ENCODE peak calls at places on chromosomes 7 and 10, in seven cellular contexts. L, N, D, C, H, R and B are unnamed samples. For H3K4me1, the result is how much of the 10 kb centered on the place peaks cover.

GRCh38 chr7:120060283-120060682 is 212.7 kb upstream of the KCND2 start:
- DNase-seq in L (no peak), N (peak), D (no peak), C (no peak), H (no peak), R (no peak), B (no peak)

GRCh38 chr10:129971381-129972144 is 7.5 kb upstream of the EBF3 start:
- DNase-seq in L (peak), N (peak), D (no peak), C (peak), H (peak), R (no peak), B (peak)

GRCh38 chr7:34217972-34218371 is 312.6 kb downstream of the BMPER start:
- DNase-seq in L (no peak), N (no peak), D (no peak), C (no peak), H (no peak), R (no peak), B (no peak)

GRCh38 chr7:85972504-85973141 is 671.1 kb upstream of the GRM3 start:
- DNase-seq in L (no peak), N (no peak), D (no peak), C (peak), H (no peak), R (no peak), B (no peak)

GRCh38 chr10:72272689-72273409 is 875 bp upstream of the DDIT4 start:
- DNase-seq in L (peak), N (peak), D (no peak), C (peak), H (peak), R (peak), B (peak)

GRCh38 chr10:34766256-34766580 is 48.9 kb downstream of the PARD3 start:
- DNase-seq in L (no peak), N (no peak), D (no peak), C (no peak), H (no peak), R (no peak), B (no peak)

GRCh38 chr7:158325530-158326381 is 261.9 kb downstream of the PTPRN2 start:
- DNase-seq in L (peak), N (no peak), D (no peak), C (no peak), H (no peak), R (no peak), B (peak)

GRCh38 chr10:35545878-35546631 is 59.1 kb upstream of the GJD4 start:
- DNase-seq in L (no peak), N (peak), D (no peak), C (no peak), H (no peak), R (no peak), B (no peak)

GRCh38 chr7:151745090-151745638 is 131.8 kb downstream of the PRKAG2 start:
- DNase-seq in L (peak), N (peak), D (no peak), C (peak), H (peak), R (no peak), B (peak)

GRCh38 chr10:46216836-46217748 is 69.7 kb upstream of the ANTXRL start:
- DNase-seq in L (no peak), N (no peak), D (no peak), C (no peak), H (no peak), R (no peak), B (no peak)

GRCh38 chr10:5297466-5297865 is 67.3 kb upstream of the UCN3 start:
- DNase-seq in L (no peak), N (no peak), D (no peak), C (no peak), H (no peak), R (no peak), B (no peak)

GRCh38 chr7:152504367-152504766 is 68.6 kb upstream of the KMT2C start:
- DNase-seq in L (no peak), N (no peak), D (no peak), C (no peak), H (no peak), R (no peak), B (no peak)

GRCh38 chr10:93616844-93617360 is 4.6 kb downstream of the PDE6C start:
- DNase-seq in L (no peak), N (no peak), D (no peak), C (no peak), H (no peak), R (no peak), B (no peak)

GRCh38 chr10:4240641-4241197 is 455.7 kb upstream of the KLF6 start:
- DNase-seq in L (no peak), N (peak), D (no peak), C (no peak), H (no peak), R (no peak), B (no peak)

GRCh38 chr10:114850126-114850525 is 28.5 kb downstream of the FHIP2A start:
- DNase-seq in L (no peak), N (no peak), D (no peak), C (no peak), H (no peak), R (no peak), B (no peak)

GRCh38 chr7:4134631-4135030 is 547.5 kb upstream of the FOXK1 start:
- DNase-seq in L (no peak), N (no peak), D (no peak), C (no peak), H (no peak), R (no peak), B (no peak)

DNA sequence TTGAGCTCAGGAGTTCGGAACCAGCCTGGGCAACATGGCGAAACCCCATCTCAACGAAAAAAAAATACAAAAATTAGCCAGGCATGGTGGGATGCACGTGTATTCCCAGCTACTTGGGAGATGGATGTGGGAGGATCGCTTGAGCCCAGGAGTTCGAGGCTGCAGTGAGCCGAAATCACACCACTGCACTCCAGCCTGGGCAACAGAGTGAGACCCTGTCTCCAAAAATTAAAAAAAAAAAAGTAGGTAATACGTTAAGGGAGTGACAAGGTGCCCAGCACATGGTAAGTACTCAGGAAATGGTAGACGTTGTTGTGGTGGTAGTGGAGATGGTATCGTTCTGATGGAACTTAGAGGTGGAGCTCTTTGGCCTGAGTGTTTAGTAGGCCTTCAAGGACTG is 41.0 kb upstream of the XPNPEP1 start:
- DNase-seq in L (no peak), N (no peak), D (no peak), C (no peak), H (no peak), R (no peak), B (no peak)
- H3K4me1 ChIP-seq in L (half or more), N (under half), D (under half), C (half or more), H (under half), R (under half), B (under half)

GRCh38 chr7:50304911-50305621 is 550 bp downstream of the IKZF1 start:
- DNase-seq in L (no peak), N (no peak), D (no peak), C (no peak), H (no peak), R (peak), B (peak)

GRCh38 chr7:50303082-50303893 is 1.2 kb upstream of the IKZF1 start:
- DNase-seq in L (no peak), N (no peak), D (no peak), C (peak), H (no peak), R (no peak), B (no peak)

GRCh38 chr7:50305697-50306300 is 1.3 kb downstream of the IKZF1 start:
- DNase-seq in L (no peak), N (no peak), D (no peak), C (no peak), H (no peak), R (no peak), B (no peak)

GRCh38 chr7:50303894-50304157 is 690 bp upstream of the IKZF1 start:
- DNase-seq in L (no peak), N (no peak), D (no peak), C (peak), H (no peak), R (peak), B (no peak)

GRCh38 chr7:50304158-50304910 is at the start of gene IKZF1:
- DNase-seq in L (peak), N (no peak), D (no peak), C (peak), H (no peak), R (peak), B (peak)
- TF ChIP-seq POLR2A in L (no peak), N (no peak), D (peak), C (no peak), H (no peak), R (no peak), B (no peak)

GRCh38 chr10:86956841-86957448 is 470 bp downstream of the MMRN2 start:
- DNase-seq in L (no peak), N (no peak), D (no peak), C (peak), H (no peak), R (no peak), B (no peak)

GRCh38 chr10:86958831-86959736 is 685 bp downstream of the SNCG start:
- DNase-seq in L (no peak), N (peak), D (no peak), C (peak), H (peak), R (no peak), B (no peak)

GRCh38 chr10:86958109-86958830 is at the start of gene SNCG:
- DNase-seq in L (peak), N (no peak), D (no peak), C (peak), H (no peak), R (no peak), B (no peak)

GRCh38 chr10:86956195-86956840 is 1.1 kb downstream of the MMRN2 start:
- DNase-seq in L (no peak), N (no peak), D (no peak), C (peak), H (no peak), R (no peak), B (no peak)

DNA sequence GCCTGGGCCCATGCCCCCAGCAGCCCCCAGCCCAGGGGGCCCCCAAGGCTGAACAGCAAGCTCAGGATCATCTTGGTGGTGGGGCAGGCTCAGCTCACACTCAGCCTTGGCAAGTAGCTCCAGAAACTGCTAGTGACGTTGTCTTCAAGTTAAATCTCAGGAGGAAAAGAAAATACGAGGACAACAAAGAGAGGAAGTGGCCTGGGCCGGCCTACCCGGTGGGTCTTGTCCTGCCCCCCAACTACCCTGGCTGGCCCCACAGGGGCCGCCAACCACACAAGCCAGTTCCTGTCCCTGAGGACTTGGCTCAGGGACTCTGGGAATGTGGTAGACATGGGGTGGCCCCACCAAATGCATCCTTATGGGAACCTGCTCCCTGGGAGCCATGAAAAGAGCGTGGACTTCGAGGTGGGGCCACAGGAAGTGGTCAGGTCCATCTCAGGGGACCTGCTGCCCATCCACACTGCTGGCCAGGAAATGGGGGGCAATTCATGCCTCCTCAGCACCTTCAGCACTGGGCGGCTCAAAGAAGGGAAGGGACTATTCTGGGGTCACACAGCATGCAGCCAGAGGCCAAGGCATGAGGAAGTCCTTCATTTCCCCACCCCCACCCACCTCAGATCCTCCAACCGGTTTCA is at the start of gene MMRN2:
- DNase-seq in L (no peak), N (no peak), D (no peak), C (peak), H (no peak), R (no peak), B (no peak)
- H3K4me1 ChIP-seq in L (half or more), N (under half), D (under half), C (half or more), H (half or more), R (under half), B (under half)

DNA sequence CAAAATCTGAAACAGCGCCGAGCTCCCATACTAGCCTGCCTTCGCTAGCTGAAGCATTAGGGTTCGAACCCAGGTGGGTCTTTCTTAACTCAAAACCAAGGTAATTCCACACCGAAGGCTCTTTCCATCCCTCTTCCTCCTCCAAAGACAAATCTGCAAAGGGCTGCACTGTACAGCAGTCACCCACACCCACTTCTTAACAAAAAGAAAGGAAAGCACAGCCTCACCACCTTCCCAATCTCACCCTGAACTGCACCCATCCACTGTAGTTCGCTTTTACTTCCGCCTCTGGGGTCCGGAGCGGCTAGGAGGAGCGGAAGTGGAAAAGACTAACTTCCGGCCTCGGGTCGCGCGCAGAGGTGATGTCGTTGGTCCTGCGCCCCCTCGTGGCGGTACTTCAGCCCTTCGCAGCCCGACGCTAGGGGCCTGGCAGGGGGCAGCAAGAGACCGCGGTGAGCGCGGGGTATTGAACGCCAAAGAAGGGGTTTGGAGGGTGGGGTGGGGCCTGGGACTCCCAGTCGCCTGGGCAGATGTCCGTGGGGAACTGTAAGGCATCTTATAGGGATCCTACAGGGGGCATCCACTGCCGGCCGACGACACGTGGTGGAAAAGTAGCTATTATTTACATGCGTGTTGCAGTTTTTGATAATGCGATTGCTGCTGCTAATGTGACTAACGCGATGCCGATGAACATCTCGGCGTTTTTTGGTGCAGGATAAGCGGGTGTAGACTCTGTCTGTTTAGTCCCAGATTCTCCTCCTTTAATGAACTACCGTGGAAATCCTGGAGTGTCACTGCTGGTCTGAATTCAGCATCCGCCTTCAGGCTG is at the start of gene MTERF1:
- DNase-seq in L (peak), N (peak), D (peak), C (peak), H (peak), R (peak), B (peak)
- TF ChIP-seq POLR2A in L (no peak), N (peak), D (peak), C (peak), H (peak), R (peak), B (peak)

GRCh38 chr7:55550838-55551537 is 21.3 kb downstream of the VOPP1 start:
- DNase-seq in L (no peak), N (no peak), D (no peak), C (no peak), H (no peak), R (no peak), B (no peak)
- H3K4me1 ChIP-seq in L (half or more), N (under half), D (half or more), C (half or more), H (under half), R (under half), B (half or more)